ENCODE peak calls at places on chromosomes 5 and 9, in six cellular contexts. J is activated CD8-positive, alpha-beta memory T cell treated with anti-CD3 and anti-CD28 coated beads for 1 hour; Q is NCI-H1092; T is HTR-8/SVneo; E is foreskin keratinocyte; S is endodermal cell. M is an unnamed sample.

GRCh38 chr5:16808021-16808420 is 128.1 kb downstream of the MYO10 start:
- DNase-seq in S (no peak), E (peak), J (no peak), T (no peak), Q (no peak), M (no peak)

GRCh38 chr9:129476821-129477611 is 143.9 kb downstream of the C9orf50 start:
- DNase-seq in Q (no peak), J (no peak), E (no peak), S (no peak), T (no peak), M (no peak)

GRCh38 chr5:155316310-155316709 is 302.8 kb downstream of the KIF4B start:
- DNase-seq in T (no peak), S (no peak), E (no peak), Q (no peak), J (no peak), M (no peak)

GRCh38 chr9:17134396-17134842 is 421 bp upstream of the CNTLN start:
- DNase-seq in S (no peak), T (peak), Q (no peak), J (no peak), E (peak), M (no peak)

GRCh38 chr9:133484671-133485437 is 6.0 kb upstream of the SLC2A6 start:
- DNase-seq in E (no peak), T (no peak), S (no peak), Q (no peak), J (no peak), M (no peak)

GRCh38 chr9:2657427-2657826 is 35.8 kb downstream of the VLDLR start:
- DNase-seq in T (no peak), J (no peak), E (no peak), Q (no peak), S (no peak), M (peak)

GRCh38 chr5:52943285-52943684 is 45.9 kb upstream of the ITGA2 start:
- DNase-seq in S (no peak), J (no peak), T (no peak), E (no peak), Q (no peak), M (no peak)

GRCh38 chr5:152811985-152812384 is 406.9 kb upstream of the NMUR2 start:
- DNase-seq in Q (no peak), S (peak), E (peak), T (no peak), J (no peak), M (no peak)

GRCh38 chr9:20363233-20363632 is 259.1 kb downstream of the MLLT3 start:
- DNase-seq in Q (no peak), T (no peak), E (no peak), S (peak), J (no peak), M (no peak)

GRCh38 chr5:81819556-81820314 is 68.8 kb upstream of the SSBP2 start:
- DNase-seq in E (peak), Q (no peak), S (no peak), T (peak), J (no peak), M (no peak)

GRCh38 chr5:173430394-173430793 is 102.2 kb upstream of the STC2 start:
- DNase-seq in T (no peak), S (no peak), J (no peak), Q (no peak), E (no peak), M (no peak)

GRCh38 chr5:125415126-125415525 is 668.7 kb upstream of the ZNF608 start:
- DNase-seq in S (no peak), J (no peak), E (no peak), Q (no peak), T (no peak), M (no peak)

GRCh38 chr9:37974506-37975173 is 70.7 kb upstream of the SLC25A51 start:
- DNase-seq in Q (no peak), S (no peak), E (peak), T (no peak), J (no peak), M (no peak)

GRCh38 chr9:86734762-86735161 is 212.5 kb downstream of the GAS1 start:
- DNase-seq in T (no peak), E (peak), Q (no peak), J (no peak), S (no peak), M (no peak)

GRCh38 chr9:105296889-105297288 is 52.4 kb downstream of the SLC44A1 start:
- DNase-seq in T (peak), S (no peak), J (no peak), E (peak), Q (no peak), M (no peak)

GRCh38 chr5:54013556-54014157 is 296.7 kb downstream of the ARL15 start:
- DNase-seq in J (no peak), S (no peak), Q (no peak), T (peak), E (peak), M (peak)

GRCh38 chr9:116907989-116908388 is 220.9 kb downstream of the TRIM32 start:
- DNase-seq in S (no peak), Q (no peak), T (no peak), E (no peak), J (no peak), M (no peak)

GRCh38 chr9:92988215-92988731 is 41.0 kb downstream of the FGD3 start:
- DNase-seq in S (no peak), E (peak), Q (no peak), T (no peak), J (no peak), M (no peak)

GRCh38 chr9:112059145-112059979 is 115.7 kb downstream of the SUSD1 start:
- DNase-seq in E (peak), S (no peak), T (no peak), Q (no peak), J (no peak), M (no peak)